ENCODE peak calls at places on chromosome 9, in five cellular contexts. K is ovary, D is adrenal gland, T is body of pancreas, L is esophagus squamous epithelium. M is an unnamed sample.

GRCh38 chr9:19117039-19117716 is 10.1 kb downstream of the PLIN2 start:
- DNase-seq in K (no peak), D (no peak), T (no peak), L (no peak), M (no peak)

GRCh38 chr9:38046669-38047300 is 22.2 kb downstream of the SHB start:
- DNase-seq in K (no peak), D (peak; percentile 75), T (peak; percentile 90), L (no peak), M (no peak)

GRCh38 chr9:72396247-72397091 is 31.5 kb upstream of the ZFAND5 start:
- DNase-seq in K (no peak), D (no peak), T (peak; percentile 26), L (no peak), M (no peak)

GRCh38 chr9:69527454-69527853 is 144.7 kb downstream of the APBA1 start:
- DNase-seq in K (no peak), D (no peak), T (no peak), L (no peak), M (no peak)

GRCh38 chr9:98330831-98331230 is 75.4 kb upstream of the TBC1D2 start:
- DNase-seq in K (no peak), D (no peak), T (no peak), L (no peak), M (no peak)

GRCh38 chr9:27133817-27134216 is 24.8 kb downstream of the TEK start:
- DNase-seq in K (no peak), D (no peak), T (no peak), L (no peak), M (no peak)

GRCh38 chr9:14563902-14564578 is 129.2 kb downstream of the ZDHHC21 start:
- DNase-seq in K (no peak), D (no peak), T (no peak), L (no peak), M (no peak)

GRCh38 chr9:93286252-93287188 is 102.6 kb downstream of the WNK2 start:
- DNase-seq in K (no peak), D (no peak), T (no peak), L (no peak), M (no peak)

GRCh38 chr9:108412755-108413154 is 443.0 kb downstream of the ACTL7B start:
- DNase-seq in K (no peak), D (no peak), T (no peak), L (no peak), M (no peak)

GRCh38 chr9:133979921-133980863 is 11.9 kb downstream of the VAV2 start:
- DNase-seq in K (no peak), D (no peak), T (peak; percentile 87), L (no peak), M (peak; percentile 34)
- H3K4me3 ChIP-seq in K (no peak overlapping the region), D (no peak overlapping the region), T (no peak overlapping the region), L (peak overlapping the region; percentile 37), M (no peak overlapping the region)

DNA sequence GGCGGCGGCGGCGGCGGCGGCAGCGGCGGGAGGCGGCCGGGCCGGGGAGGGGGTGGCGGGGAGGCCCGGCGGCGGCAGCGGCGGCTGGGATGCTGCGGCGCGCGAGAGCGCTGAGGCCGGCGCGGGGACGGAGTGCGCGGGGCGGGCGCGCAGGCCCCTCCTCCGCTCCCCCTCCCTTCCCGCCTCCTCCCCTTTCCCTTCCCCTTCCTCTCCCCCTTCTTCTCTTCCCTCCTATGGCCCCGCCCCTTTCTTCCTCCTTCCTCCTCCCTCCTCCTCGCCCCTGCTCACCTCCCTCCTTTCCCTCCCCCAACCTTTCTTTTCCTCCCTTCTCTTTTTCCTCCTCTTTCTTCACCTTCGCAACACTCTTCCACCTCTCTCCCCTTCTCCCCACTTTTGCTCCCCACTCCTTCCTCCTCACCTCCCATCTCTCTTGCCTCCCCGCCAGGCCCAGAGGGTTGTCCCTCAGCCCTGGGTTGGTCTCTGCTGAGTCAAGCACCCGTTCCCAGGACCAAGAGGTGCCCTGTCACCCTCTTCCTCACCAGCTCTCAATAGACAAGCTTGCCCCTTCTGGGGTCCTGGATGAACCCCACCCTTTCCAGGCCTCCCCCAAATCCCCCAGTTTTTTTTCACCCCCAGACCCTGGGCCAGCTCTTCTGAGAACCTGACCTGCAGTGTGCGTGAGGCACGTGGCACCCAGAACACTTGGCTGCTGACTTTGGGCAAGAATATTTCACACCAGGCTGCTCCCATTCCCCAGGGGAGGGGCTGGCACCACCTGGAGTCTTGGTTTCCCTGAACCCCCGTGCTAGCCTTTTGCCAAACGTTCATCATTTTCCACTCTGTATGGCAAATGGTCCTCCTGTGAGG is at the start of gene SEMA4D:
- DNase-seq in K (peak; percentile 81), D (peak; percentile 75), T (peak; percentile 84), L (no peak), M (peak; percentile 92)
- TF ChIP-seq POLR2A in K (no peak), D (peak; percentile 12), T (no peak), L (no peak), M (no peak)

DNA sequence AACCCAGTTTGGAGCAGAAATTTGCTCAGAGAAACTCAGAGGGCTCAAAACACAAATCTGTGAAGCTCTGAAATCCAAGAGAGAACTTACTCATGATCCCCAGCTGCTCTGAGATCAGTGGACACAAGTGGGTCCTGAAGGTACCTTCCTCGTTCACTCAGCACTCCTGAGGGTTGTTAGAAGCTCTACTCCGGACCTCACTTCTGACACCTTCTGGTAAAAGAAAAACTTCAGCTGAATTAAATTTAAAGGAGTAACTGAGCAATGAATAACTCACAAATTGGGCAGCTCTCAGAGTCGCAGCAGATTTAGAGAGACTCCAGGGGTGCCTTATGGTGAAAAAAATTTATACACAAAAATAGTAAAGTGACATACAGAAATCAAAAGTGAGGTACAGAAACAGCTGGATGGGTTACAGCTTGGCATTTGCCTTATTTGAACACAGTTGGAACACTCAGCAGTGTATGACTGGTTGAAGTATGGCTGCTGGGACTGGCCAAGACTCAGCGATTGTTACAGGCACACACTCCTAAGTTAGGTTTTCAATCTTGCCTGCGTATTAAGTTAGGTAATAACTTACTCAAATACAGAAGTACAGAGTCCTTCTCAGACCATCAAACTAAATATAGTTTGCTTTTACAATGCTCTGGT is 32.5 kb downstream of the INSL4 start:
- DNase-seq in K (no peak), D (no peak), T (peak; percentile 25), L (no peak), M (no peak)
- TF ChIP-seq CTCF in K (no peak), D (no peak), T (peak; percentile 25), L (no peak), M (no peak)

DNA sequence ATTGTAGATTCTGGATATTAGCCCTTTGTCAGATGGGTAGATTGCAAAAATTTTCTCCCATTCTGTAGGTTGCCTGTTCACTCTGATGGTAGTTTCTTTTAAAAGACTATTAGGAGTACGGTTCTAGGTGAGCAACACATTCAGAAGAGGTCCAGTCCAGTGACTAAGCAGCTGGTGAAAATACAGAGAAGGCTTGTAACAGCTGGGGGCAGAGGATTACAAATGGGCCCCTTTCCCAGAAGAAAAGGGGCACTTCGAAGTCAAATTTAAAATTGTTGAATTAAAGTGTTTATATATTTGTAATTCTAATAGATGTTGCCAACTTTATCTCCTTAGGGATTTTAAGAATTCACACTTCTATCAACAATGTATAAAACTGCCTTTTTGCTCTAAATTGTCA is 720.5 kb downstream of the TLE4 start:
- DNase-seq in K (no peak), D (no peak), T (no peak), L (no peak), M (no peak)
- H3K4me3 ChIP-seq in K (no peak overlapping the region), D (no peak overlapping the region), T (no peak overlapping the region), L (no peak overlapping the region), M (no peak overlapping the region)

GRCh38 chr9:81320909-81321482 is 368.4 kb downstream of the TLE1 start:
- DNase-seq in K (no peak), D (no peak), T (no peak), L (no peak), M (no peak)
- TF ChIP-seq POLR2A in K (no peak), D (no peak), T (no peak), L (no peak), M (no peak)

DNA sequence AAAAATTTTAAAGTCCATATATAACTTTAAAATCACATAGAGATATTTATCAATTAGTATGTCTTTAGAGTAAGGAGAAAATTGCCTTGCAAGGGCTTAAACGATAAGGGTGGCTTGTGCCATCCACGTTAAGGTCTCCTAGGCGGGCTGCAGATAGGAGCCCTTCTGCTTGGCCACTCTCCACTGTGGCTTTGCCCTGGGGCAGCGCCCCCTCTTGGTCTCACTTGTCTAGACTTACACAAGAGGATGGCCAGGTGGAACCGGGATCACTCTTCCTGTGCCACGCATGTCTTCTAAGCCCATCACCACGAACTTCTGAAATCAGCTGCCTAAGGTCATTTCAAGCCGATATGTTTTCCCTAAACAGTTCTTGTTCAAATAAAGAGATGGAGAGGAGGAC is 2.9 kb downstream of the FPGS start:
- DNase-seq in K (no peak), D (no peak), T (no peak), L (no peak), M (peak; percentile 49)
- TF ChIP-seq CTCF in K (no peak), D (no peak), T (peak; percentile 26), L (no peak), M (peak; percentile 31)

GRCh38 chr9:137314561-137315560 is 12.8 kb upstream of the NRARP start:
- DNase-seq in K (peak; percentile 9), D (peak; percentile 12), T (no peak), L (no peak), M (no peak)

GRCh38 chr9:137317021-137317978 is 15.2 kb upstream of the NRARP start:
- DNase-seq in K (peak; percentile 7), D (no peak), T (no peak), L (no peak), M (peak; percentile 38)

GRCh38 chr9:137315581-137316011 is 13.5 kb upstream of the NRARP start:
- DNase-seq in K (peak; percentile 7), D (no peak), T (no peak), L (no peak), M (no peak)

GRCh38 chr9:137317979-137318511 is 16.0 kb upstream of the NRARP start:
- DNase-seq in K (no peak), D (no peak), T (no peak), L (no peak), M (no peak)

GRCh38 chr9:137316012-137316981 is 14.2 kb upstream of the NRARP start:
- DNase-seq in K (peak; percentile 39), D (peak; percentile 15), T (peak; percentile 66), L (no peak), M (peak; percentile 67)
- H3K4me3 ChIP-seq in K (no peak overlapping the region), D (no peak overlapping the region), T (no peak overlapping the region), L (peak overlapping the region; percentile 65), M (peak overlapping the region; percentile 48)